ENCODE peak calls at places on chromosomes 5 and 9, in seven cellular contexts. R is pancreas; P is naive thymus-derived CD8-positive, alpha-beta T cell; O is anterior cingulate cortex; W is astrocyte of the spinal cord; B is A549; J is HFFc6. Y is an unnamed sample.

GRCh38 chr5:82538339-82539034 is 260.3 kb upstream of the RPS23 start:
- DNase-seq in W (peak), O (no peak), B (no peak), R (no peak), P (no peak), J (no peak), Y (no peak)

GRCh38 chr5:176185133-176185733 is 53.0 kb upstream of the SIMC1 start:
- DNase-seq in W (no peak), R (no peak), O (no peak), P (no peak), B (no peak), J (no peak), Y (no peak)

GRCh38 chr5:176779537-176779936 is 30.8 kb upstream of the UNC5A start:
- DNase-seq in O (no peak), R (no peak), P (no peak), B (no peak), W (no peak), J (no peak), Y (peak)

GRCh38 chr5:32471784-32472183 is 27.2 kb upstream of the ZFR start:
- DNase-seq in J (no peak), W (no peak), P (no peak), R (no peak), O (no peak), B (no peak), Y (peak)

GRCh38 chr9:14616188-14616982 is 76.8 kb downstream of the ZDHHC21 start:
- DNase-seq in B (peak), W (peak), R (no peak), J (peak), P (no peak), O (no peak), Y (no peak)

GRCh38 chr9:127194881-127195713 is 69.5 kb upstream of the GARNL3 start:
- DNase-seq in W (no peak), J (peak), P (no peak), O (no peak), R (no peak), B (peak), Y (no peak)

GRCh38 chr9:38423939-38424843 is at the start of gene IGFBPL1:
- DNase-seq in P (no peak), J (no peak), W (no peak), B (peak), O (no peak), R (no peak), Y (no peak)

GRCh38 chr9:113985968-113986585 is 92.0 kb downstream of the AMBP start:
- DNase-seq in P (no peak), B (no peak), O (no peak), J (peak), R (no peak), W (peak), Y (no peak)

GRCh38 chr9:36486454-36486932 is 86.2 kb upstream of the MELK start:
- DNase-seq in R (peak), O (no peak), B (no peak), W (peak), J (no peak), P (no peak), Y (peak)

GRCh38 chr5:107955321-107955720 is 284.6 kb upstream of the EFNA5 start:
- DNase-seq in B (no peak), W (no peak), P (no peak), O (no peak), R (no peak), J (no peak), Y (no peak)

GRCh38 chr5:146130440-146131045 is 25.2 kb upstream of the PLAC8L1 start:
- DNase-seq in W (peak), J (peak), B (no peak), R (no peak), P (no peak), O (no peak), Y (no peak)

GRCh38 chr9:123473226-123473625 is 117.2 kb downstream of the CRB2 start:
- DNase-seq in B (no peak), P (no peak), W (no peak), O (no peak), J (no peak), R (no peak), Y (no peak)

GRCh38 chr9:27212191-27212590 is 84.8 kb downstream of the EQTN start:
- DNase-seq in R (no peak), P (no peak), W (no peak), O (no peak), B (no peak), J (peak), Y (no peak)

GRCh38 chr9:121305269-121305994 is 37.5 kb downstream of the GSN start:
- DNase-seq in J (no peak), R (no peak), W (no peak), O (no peak), B (no peak), P (no peak), Y (no peak)

GRCh38 chr5:53100606-53101005 is 9.0 kb downstream of the MOCS2 start:
- DNase-seq in O (no peak), P (no peak), R (no peak), B (no peak), J (no peak), W (no peak), Y (no peak)

GRCh38 chr5:34675857-34676256 is 19.7 kb downstream of the RAI14 start:
- DNase-seq in W (no peak), J (no peak), P (no peak), R (no peak), O (no peak), B (no peak), Y (no peak)

GRCh38 chr9:68708513-68708912 is 3.5 kb downstream of the PIP5K1B start:
- DNase-seq in B (no peak), O (no peak), P (no peak), R (no peak), W (no peak), J (no peak), Y (no peak)

GRCh38 chr5:157558089-157558595 is 17.4 kb downstream of the ADAM19 start:
- DNase-seq in R (no peak), O (no peak), P (no peak), W (peak), B (no peak), J (peak), Y (no peak)

GRCh38 chr5:150067405-150067960 is 18.9 kb downstream of the CSF1R start:
- DNase-seq in B (no peak), P (no peak), R (no peak), W (no peak), J (no peak), O (no peak), Y (no peak)

GRCh38 chr9:138022756-138023393 is 145.3 kb downstream of the CACNA1B start:
- DNase-seq in O (no peak), R (no peak), P (no peak), B (no peak), W (no peak), J (no peak), Y (no peak)

GRCh38 chr9:104494808-104495207 is 9.3 kb upstream of the OR13F1 start:
- DNase-seq in B (no peak), J (no peak), P (no peak), W (no peak), O (no peak), R (no peak), Y (no peak)

GRCh38 chr5:128093368-128093767 is 9.8 kb downstream of the SLC12A2 start:
- DNase-seq in B (no peak), R (no peak), W (no peak), J (no peak), O (no peak), P (no peak), Y (no peak)

GRCh38 chr5:153546566-153546965 is 56.1 kb downstream of the GRIA1 start:
- DNase-seq in O (no peak), B (no peak), P (no peak), W (peak), R (no peak), J (peak), Y (no peak)

GRCh38 chr5:129031886-129032683 is 62.5 kb upstream of the ISOC1 start:
- DNase-seq in W (no peak), R (no peak), O (no peak), P (no peak), B (no peak), J (no peak), Y (no peak)

GRCh38 chr9:134835455-134835854 is 45.2 kb upstream of the FCN2 start:
- DNase-seq in B (no peak), P (no peak), W (no peak), O (no peak), J (no peak), R (no peak), Y (no peak)

GRCh38 chr5:161546463-161547301 is at the start of gene GABRB2:
- DNase-seq in R (peak), B (no peak), J (no peak), P (no peak), W (peak), O (peak), Y (peak)

GRCh38 chr9:123642291-123643278 is 286.6 kb downstream of the CRB2 start:
- DNase-seq in B (no peak), R (no peak), O (peak), J (no peak), P (no peak), W (peak), Y (peak)

GRCh38 chr5:170632985-170633234 is 129.1 kb downstream of the KCNIP1 start:
- DNase-seq in J (no peak), O (peak), R (peak), W (no peak), P (peak), B (no peak), Y (peak)

GRCh38 chr5:79183617-79184016 is 52.3 kb upstream of the JMY start:
- DNase-seq in O (no peak), J (no peak), B (no peak), R (no peak), P (no peak), W (no peak), Y (no peak)

GRCh38 chr5:34957857-34958690 is 28.7 kb downstream of the DNAJC21 start:
- DNase-seq in R (no peak), P (no peak), W (peak), O (no peak), B (peak), J (peak), Y (no peak)

GRCh38 chr9:83981126-83981871 is 694 bp downstream of the RMI1 start:
- DNase-seq in R (peak), J (peak), B (peak), O (no peak), W (peak), P (peak), Y (no peak)

Y was measured in mucosa of descending colon.